ENCODE peak calls at places on chromosomes 4 and X, in five cellular contexts. C is breast epithelium; Y is colonic mucosa; W is brain microvascular endothelial cell; O is CD8-positive, alpha-beta T cell. D is an unnamed sample.

GRCh38 chr4:23874536-23874901 is 15.3 kb downstream of the PPARGC1A start:
- DNase-seq in C (no peak), Y (peak), W (no peak), O (no peak), D (no peak)

GRCh38 chr4:168537556-168537955 is 40.7 kb downstream of the PALLD start:
- DNase-seq in C (no peak), Y (no peak), W (no peak), O (no peak), D (no peak)

GRCh38 chr4:98516441-98517323 is 141.7 kb downstream of the TSPAN5 start:
- DNase-seq in C (no peak), Y (no peak), W (peak), O (no peak), D (no peak)

GRCh38 chrX:20530319-20530979 is 263.7 kb upstream of the RPS6KA3 start:
- DNase-seq in C (peak), Y (peak), W (peak), O (peak), D (no peak)

GRCh38 chr4:95155759-95156451 is 392.9 kb downstream of the UNC5C start:
- DNase-seq in C (no peak), Y (no peak), W (peak), O (no peak), D (no peak)

GRCh38 chrX:31706456-31706855 is 634.6 kb upstream of the FTHL17 start:
- DNase-seq in C (no peak), Y (no peak), W (no peak), O (no peak), D (peak)

GRCh38 chr4:213971-214370 is 89.7 kb downstream of the ZNF718 start:
- DNase-seq in C (no peak), Y (no peak), W (no peak), O (no peak), D (no peak)

GRCh38 chrX:103533428-103534216 is 14.3 kb upstream of the RAB40A start:
- DNase-seq in C (peak), Y (peak), W (peak), O (peak), D (no peak)

GRCh38 chr4:65416875-65417274 is 253.4 kb downstream of the EPHA5 start:
- DNase-seq in C (no peak), Y (peak), W (no peak), O (no peak), D (peak)

GRCh38 chr4:288891-289290 is 16.4 kb downstream of the ZNF732 start:
- DNase-seq in C (no peak), Y (no peak), W (peak), O (no peak), D (no peak)

GRCh38 chr4:185269286-185269685 is 59.9 kb downstream of the SNX25 start:
- DNase-seq in C (no peak), Y (no peak), W (no peak), O (no peak), D (no peak)

GRCh38 chr4:40055379-40055872 is 1.2 kb upstream of the N4BP2 start:
- DNase-seq in C (no peak), Y (no peak), W (no peak), O (no peak), D (no peak)

GRCh38 chr4:82043081-82043808 is 330.5 kb downstream of the HNRNPD start:
- DNase-seq in C (no peak), Y (peak), W (no peak), O (no peak), D (no peak)

GRCh38 chr4:119010909-119011606 is 122.4 kb downstream of the SYNPO2 start:
- DNase-seq in C (no peak), Y (no peak), W (no peak), O (no peak), D (no peak)

DNA sequence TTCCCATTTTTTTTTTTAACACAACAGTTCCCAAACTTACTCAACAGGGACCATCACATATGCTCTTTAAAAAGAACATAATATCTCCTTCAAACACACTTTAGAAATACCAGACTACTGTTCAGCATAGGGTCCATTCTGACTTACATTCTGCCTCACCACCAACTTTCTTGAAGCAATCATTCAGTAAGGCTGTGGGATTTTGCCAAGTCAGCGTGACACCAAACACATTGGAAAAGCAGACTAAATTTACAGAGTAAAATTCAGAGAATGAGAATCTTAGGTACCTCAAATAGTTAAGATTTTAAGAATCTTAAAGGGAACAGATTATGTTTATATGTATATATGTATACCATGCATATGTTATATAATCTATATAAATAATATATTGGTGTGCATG is 7.2 kb upstream of the PUDP start:
- DNase-seq in C (no peak), Y (no peak), W (no peak), O (no peak), D (no peak)
- TF ChIP-seq CTCF in C (no peak), Y (no peak), W (no peak), O (no peak), D (no peak)

DNA sequence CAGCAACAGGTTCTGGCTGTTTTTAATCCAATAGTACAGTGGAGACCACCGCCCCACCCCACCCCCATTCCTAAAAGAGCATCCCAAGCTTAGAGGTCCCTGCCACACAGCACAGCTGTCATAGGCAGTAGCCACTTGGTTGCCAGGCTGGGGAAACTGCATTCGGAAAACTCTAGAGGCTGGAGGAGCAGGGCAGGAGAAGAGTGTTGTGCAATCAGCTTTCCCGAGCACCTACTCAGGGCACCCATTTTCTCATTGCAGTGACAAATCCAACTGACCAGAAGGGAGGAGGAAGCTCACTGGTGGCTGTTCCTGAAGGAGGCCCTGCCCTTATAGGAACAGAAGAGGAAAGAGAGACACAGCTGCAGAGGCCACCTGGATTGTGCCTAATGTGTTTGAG is 1.1 kb downstream of the CXCL1 start:
- DNase-seq in C (no peak), Y (peak), W (no peak), O (no peak), D (no peak)
- H3K4me3 ChIP-seq in C (peak), Y (peak), W (peak), O (no peak), D (peak)

GRCh38 chr4:147160908-147161513 is 215.3 kb upstream of the TTC29 start:
- DNase-seq in C (no peak), Y (peak), W (peak), O (no peak), D (no peak)
- TF ChIP-seq CTCF in C (peak), Y (peak), W (peak), O (peak), D (peak)

DNA sequence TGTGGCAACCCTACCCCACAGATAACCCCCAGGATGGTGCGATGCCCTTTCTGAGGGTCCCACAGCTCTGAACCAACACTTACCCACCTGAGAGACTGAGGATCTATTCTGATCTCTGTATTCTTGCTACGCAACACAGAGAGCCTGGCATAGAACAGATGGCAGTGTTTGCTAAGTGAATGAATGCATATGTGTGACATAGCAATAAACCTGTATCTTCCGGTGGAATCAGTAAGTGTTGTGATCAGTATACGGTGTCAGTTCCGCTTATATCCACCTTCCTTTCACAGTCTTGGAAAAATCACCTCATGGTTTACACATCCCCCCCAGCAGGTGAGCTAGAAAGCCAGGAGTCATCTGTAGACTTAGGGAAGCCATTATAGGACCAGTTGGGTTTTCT is 5.9 kb upstream of the HSD17B10 start:
- DNase-seq in C (no peak), Y (no peak), W (no peak), O (no peak), D (no peak)
- H3K4me3 ChIP-seq in C (peak), Y (peak), W (no peak), O (no peak), D (peak)

GRCh38 chr4:56234098-56234497 is 153.2 kb downstream of the AASDH start:
- DNase-seq in C (no peak), Y (no peak), W (no peak), O (no peak), D (no peak)
- TF ChIP-seq CTCF in C (no peak), Y (no peak), W (no peak), O (no peak), D (no peak)

GRCh38 chr4:86955888-86956451 is 21.2 kb downstream of the AFF1 start:
- DNase-seq in C (no peak), Y (no peak), W (no peak), O (no peak), D (no peak)

GRCh38 chr4:86947494-86948120 is 12.8 kb downstream of the AFF1 start:
- DNase-seq in C (no peak), Y (no peak), W (no peak), O (no peak), D (no peak)

GRCh38 chr4:86946868-86947493 is 12.2 kb downstream of the AFF1 start:
- DNase-seq in C (no peak), Y (no peak), W (no peak), O (no peak), D (no peak)

GRCh38 chr4:86948276-86948675 is 13.5 kb downstream of the AFF1 start:
- DNase-seq in C (no peak), Y (no peak), W (no peak), O (no peak), D (no peak)

GRCh38 chr4:86950835-86951525 is 16.2 kb downstream of the AFF1 start:
- DNase-seq in C (no peak), Y (no peak), W (no peak), O (no peak), D (no peak)
- H3K4me3 ChIP-seq in C (no peak), Y (no peak), W (no peak), O (no peak), D (no peak)

DNA sequence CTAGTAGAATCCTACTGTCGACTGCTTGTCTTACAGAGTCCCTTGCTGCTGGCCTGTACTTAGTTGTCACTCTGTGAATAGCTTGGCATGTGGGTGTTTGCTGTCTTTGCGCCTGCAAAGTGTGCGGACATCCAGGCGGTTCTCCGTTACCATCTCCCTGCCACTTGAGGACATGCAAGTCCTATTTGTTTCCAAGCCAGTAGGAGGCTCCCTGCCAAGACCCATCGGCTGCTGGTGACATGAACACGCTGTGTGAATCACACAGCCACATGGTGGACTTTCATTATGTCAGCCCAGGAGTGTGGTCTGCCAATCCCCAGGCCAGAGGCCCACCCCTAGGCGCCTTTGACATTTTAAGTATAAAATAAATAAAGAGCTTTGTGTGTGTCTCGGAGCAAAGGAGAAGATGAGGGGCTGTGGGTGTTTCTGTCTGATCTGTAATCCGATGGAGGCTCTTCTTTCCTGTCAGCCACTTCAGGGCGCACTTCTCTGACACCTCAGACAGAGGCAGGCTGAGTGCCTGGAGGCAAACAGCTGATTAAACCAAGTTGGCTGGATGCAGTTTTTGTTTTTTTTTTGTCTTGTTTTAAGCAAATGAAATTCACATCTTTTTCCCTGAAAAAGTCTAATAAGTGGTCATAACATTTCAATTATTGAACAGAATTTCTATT is 51.5 kb downstream of the ALPK1 start:
- DNase-seq in C (peak), Y (peak), W (peak), O (no peak), D (peak)
- TF ChIP-seq CTCF in C (no peak), Y (no peak), W (peak), O (no peak), D (peak)

GRCh38 chr4:139084425-139085093 is 69.0 kb downstream of the NOCT start:
- DNase-seq in C (no peak), Y (no peak), W (no peak), O (no peak), D (no peak)

GRCh38 chr4:139083533-139084424 is 68.2 kb downstream of the NOCT start:
- DNase-seq in C (peak), Y (peak), W (peak), O (peak), D (peak)

GRCh38 chr4:139082750-139083532 is 67.4 kb downstream of the NOCT start:
- DNase-seq in C (peak), Y (peak), W (peak), O (peak), D (peak)

GRCh38 chr4:139085141-139085540 is 69.6 kb downstream of the NOCT start:
- DNase-seq in C (no peak), Y (no peak), W (no peak), O (no peak), D (no peak)
- H3K4me3 ChIP-seq in C (peak), Y (peak), W (peak), O (no peak), D (peak)